ENCODE peak calls at places on chromosomes 16 and 17, in seven cellular contexts. One of them, this sample, is unnamed.

GRCh38 chr16:79337906-79338305 is 262.6 kb downstream of the MAF start:
- DNase-seq in HepG2: no peak
- DNase-seq in H1: no peak
- DNase-seq in HCT116: no peak
- DNase-seq in SK-N-SH: no peak
- DNase-seq in K562: no peak
- DNase-seq in GM12878: no peak
- DNase-seq in this sample: no peak

GRCh38 chr16:30065943-30066881 is 652 bp downstream of the ALDOA start:
- DNase-seq in HCT116: no peak
- DNase-seq in K562: peak
- DNase-seq in SK-N-SH: peak
- DNase-seq in HepG2: no peak
- DNase-seq in GM12878: no peak
- DNase-seq in H1: no peak
- DNase-seq in this sample: no peak

GRCh38 chr16:30090607-30091332 is 954 bp downstream of the TBX6 start:
- DNase-seq in GM12878: no peak
- DNase-seq in HepG2: no peak
- DNase-seq in H1: no peak
- DNase-seq in K562: no peak
- DNase-seq in HCT116: no peak
- DNase-seq in SK-N-SH: no peak
- DNase-seq in this sample: no peak

GRCh38 chr16:58127033-58127556 is 2.1 kb downstream of the CFAP20 start:
- DNase-seq in HCT116: no peak
- DNase-seq in HepG2: peak
- DNase-seq in H1: no peak
- DNase-seq in SK-N-SH: no peak
- DNase-seq in GM12878: no peak
- DNase-seq in K562: no peak
- DNase-seq in this sample: no peak

GRCh38 chr16:12729448-12729847 is 74.2 kb downstream of the CPPED1 start:
- DNase-seq in HepG2: no peak
- DNase-seq in K562: no peak
- DNase-seq in GM12878: no peak
- DNase-seq in SK-N-SH: no peak
- DNase-seq in H1: no peak
- DNase-seq in HCT116: no peak
- DNase-seq in this sample: no peak

GRCh38 chr17:76154935-76155845 is 14.1 kb upstream of the FOXJ1 start:
- DNase-seq in K562: no peak
- DNase-seq in HCT116: no peak
- DNase-seq in SK-N-SH: no peak
- DNase-seq in H1: no peak
- DNase-seq in GM12878: no peak
- DNase-seq in HepG2: no peak
- DNase-seq in this sample: no peak

GRCh38 chr17:81537343-81537855 is 9.2 kb downstream of the FSCN2 start:
- DNase-seq in K562: peak
- DNase-seq in GM12878: no peak
- DNase-seq in SK-N-SH: peak
- DNase-seq in HepG2: no peak
- DNase-seq in HCT116: peak
- DNase-seq in H1: peak
- DNase-seq in this sample: peak

GRCh38 chr17:83173180-83173996 is 94.0 kb downstream of the METRNL start:
- DNase-seq in H1: no peak
- DNase-seq in GM12878: no peak
- DNase-seq in SK-N-SH: no peak
- DNase-seq in HCT116: no peak
- DNase-seq in K562: no peak
- DNase-seq in HepG2: no peak
- DNase-seq in this sample: no peak

GRCh38 chr16:58511933-58512815 is 3.1 kb upstream of the SETD6 start:
- DNase-seq in H1: peak
- DNase-seq in K562: peak
- DNase-seq in HCT116: no peak
- DNase-seq in SK-N-SH: peak
- DNase-seq in HepG2: peak
- DNase-seq in GM12878: no peak
- DNase-seq in this sample: no peak

GRCh38 chr17:77419547-77420475 is 279.0 kb downstream of the SEC14L1 start:
- DNase-seq in H1: peak
- DNase-seq in GM12878: no peak
- DNase-seq in HepG2: peak
- DNase-seq in K562: peak
- DNase-seq in SK-N-SH: peak
- DNase-seq in HCT116: no peak
- DNase-seq in this sample: no peak

GRCh38 chr17:35731239-35731931 is at the start of gene RASL10B:
- DNase-seq in H1: peak
- DNase-seq in K562: peak
- DNase-seq in GM12878: no peak
- DNase-seq in HCT116: no peak
- DNase-seq in HepG2: peak
- DNase-seq in SK-N-SH: peak
- DNase-seq in this sample: peak

GRCh38 chr17:28579526-28579925 is 2.8 kb upstream of the ALDOC start:
- DNase-seq in SK-N-SH: no peak
- DNase-seq in HepG2: no peak
- DNase-seq in K562: no peak
- DNase-seq in HCT116: no peak
- DNase-seq in GM12878: no peak
- DNase-seq in H1: no peak
- DNase-seq in this sample: no peak

GRCh38 chr17:82019905-82020873 is 2.5 kb downstream of the CENPX start:
- DNase-seq in HCT116: peak
- DNase-seq in HepG2: peak
- DNase-seq in H1: peak
- DNase-seq in SK-N-SH: peak
- DNase-seq in K562: peak
- DNase-seq in GM12878: no peak
- DNase-seq in this sample: peak

GRCh38 chr17:73248532-73248931 is 13.1 kb downstream of the CPSF4L start:
- DNase-seq in H1: no peak
- DNase-seq in GM12878: no peak
- DNase-seq in HepG2: no peak
- DNase-seq in HCT116: no peak
- DNase-seq in SK-N-SH: no peak
- DNase-seq in K562: no peak
- DNase-seq in this sample: no peak

GRCh38 chr17:32516450-32516849 is 29.7 kb downstream of the CDK5R1 start:
- DNase-seq in H1: no peak
- DNase-seq in HCT116: no peak
- DNase-seq in SK-N-SH: no peak
- DNase-seq in HepG2: no peak
- DNase-seq in K562: no peak
- DNase-seq in GM12878: no peak
- DNase-seq in this sample: no peak

GRCh38 chr17:51203838-51204237 is 37.6 kb downstream of the NME2 start:
- DNase-seq in H1: no peak
- DNase-seq in GM12878: no peak
- DNase-seq in HepG2: no peak
- DNase-seq in HCT116: no peak
- DNase-seq in SK-N-SH: no peak
- DNase-seq in K562: no peak
- DNase-seq in this sample: no peak

GRCh38 chr17:71855000-71855399 is 265.8 kb upstream of the SOX9 start:
- DNase-seq in GM12878: no peak
- DNase-seq in HCT116: no peak
- DNase-seq in H1: no peak
- DNase-seq in SK-N-SH: peak
- DNase-seq in K562: no peak
- DNase-seq in HepG2: no peak
- DNase-seq in this sample: no peak

GRCh38 chr17:66885417-66885816 is 50.5 kb downstream of the CACNG5 start:
- DNase-seq in H1: no peak
- DNase-seq in SK-N-SH: no peak
- DNase-seq in K562: no peak
- DNase-seq in GM12878: no peak
- DNase-seq in HCT116: no peak
- DNase-seq in HepG2: no peak
- DNase-seq in this sample: no peak

GRCh38 chr17:77890771-77891170 is 67.7 kb upstream of the TNRC6C start:
- DNase-seq in H1: no peak
- DNase-seq in HepG2: no peak
- DNase-seq in SK-N-SH: no peak
- DNase-seq in K562: no peak
- DNase-seq in GM12878: no peak
- DNase-seq in HCT116: no peak
- DNase-seq in this sample: no peak

GRCh38 chr17:21301593-21302550 is 17.4 kb downstream of the MAP2K3 start:
- DNase-seq in SK-N-SH: peak
- DNase-seq in HepG2: no peak
- DNase-seq in K562: no peak
- DNase-seq in HCT116: no peak
- DNase-seq in H1: no peak
- DNase-seq in GM12878: no peak
- DNase-seq in this sample: no peak

GRCh38 chr16:85394511-85395206 is 218.5 kb upstream of the GSE1 start:
- DNase-seq in K562: no peak
- DNase-seq in HepG2: no peak
- DNase-seq in SK-N-SH: no peak
- DNase-seq in HCT116: no peak
- DNase-seq in H1: peak
- DNase-seq in GM12878: no peak
- DNase-seq in this sample: no peak

GRCh38 chr16:87469186-87469585 is 23.6 kb downstream of the ZCCHC14 start:
- DNase-seq in SK-N-SH: peak
- DNase-seq in GM12878: no peak
- DNase-seq in H1: no peak
- DNase-seq in HepG2: no peak
- DNase-seq in HCT116: no peak
- DNase-seq in K562: no peak
- DNase-seq in this sample: no peak

GRCh38 chr16:77206533-77206932 is 7.3 kb downstream of the SYCE1L start:
- DNase-seq in HepG2: no peak
- DNase-seq in SK-N-SH: no peak
- DNase-seq in K562: no peak
- DNase-seq in H1: no peak
- DNase-seq in HCT116: no peak
- DNase-seq in GM12878: no peak
- DNase-seq in this sample: no peak

GRCh38 chr16:88389621-88390160 is 6.9 kb downstream of the ZNF469 start:
- DNase-seq in H1: no peak
- DNase-seq in HepG2: no peak
- DNase-seq in HCT116: no peak
- DNase-seq in K562: no peak
- DNase-seq in GM12878: no peak
- DNase-seq in SK-N-SH: no peak
- DNase-seq in this sample: no peak

GRCh38 chr16:51508813-51509212 is 357.7 kb upstream of the SALL1 start:
- DNase-seq in SK-N-SH: no peak
- DNase-seq in HepG2: no peak
- DNase-seq in HCT116: no peak
- DNase-seq in GM12878: no peak
- DNase-seq in H1: no peak
- DNase-seq in K562: no peak
- DNase-seq in this sample: no peak

GRCh38 chr17:5780476-5780875 is 196.2 kb upstream of the NLRP1 start:
- DNase-seq in K562: peak
- DNase-seq in HepG2: no peak
- DNase-seq in HCT116: peak
- DNase-seq in H1: no peak
- DNase-seq in GM12878: no peak
- DNase-seq in SK-N-SH: no peak
- DNase-seq in this sample: no peak

GRCh38 chr17:38815576-38816193 is 9.4 kb downstream of the CWC25 start:
- DNase-seq in HCT116: no peak
- DNase-seq in H1: no peak
- DNase-seq in HepG2: no peak
- DNase-seq in K562: peak
- DNase-seq in SK-N-SH: no peak
- DNase-seq in GM12878: no peak
- DNase-seq in this sample: no peak

GRCh38 chr16:70725912-70726828 is 40.3 kb upstream of the MTSS2 start:
- DNase-seq in HCT116: no peak
- DNase-seq in HepG2: no peak
- DNase-seq in SK-N-SH: no peak
- DNase-seq in K562: peak
- DNase-seq in GM12878: no peak
- DNase-seq in H1: no peak
- DNase-seq in this sample: no peak

GRCh38 chr16:70579648-70580630 is 56.3 kb downstream of the SF3B3 start:
- DNase-seq in HCT116: no peak
- DNase-seq in GM12878: no peak
- DNase-seq in SK-N-SH: peak
- DNase-seq in HepG2: no peak
- DNase-seq in H1: no peak
- DNase-seq in K562: peak
- DNase-seq in this sample: no peak

GRCh38 chr16:31215287-31216115 is 1.4 kb downstream of the PYDC1 start:
- DNase-seq in HepG2: peak
- DNase-seq in GM12878: no peak
- DNase-seq in HCT116: peak
- DNase-seq in K562: peak
- DNase-seq in H1: peak
- DNase-seq in SK-N-SH: peak
- DNase-seq in this sample: peak

GRCh38 chr16:22359679-22360078 is 14.7 kb downstream of the CDR2 start:
- DNase-seq in H1: no peak
- DNase-seq in K562: no peak
- DNase-seq in HCT116: no peak
- DNase-seq in HepG2: no peak
- DNase-seq in SK-N-SH: no peak
- DNase-seq in GM12878: no peak
- DNase-seq in this sample: no peak
- TF ChIP-seq JUND in H1: no peak
- TF ChIP-seq JUND in K562: no peak
- TF ChIP-seq JUND in HCT116: no peak
- TF ChIP-seq JUND in HepG2: no peak
- TF ChIP-seq JUND in SK-N-SH: no peak
- TF ChIP-seq JUND in GM12878: no peak
- TF ChIP-seq JUND in this sample: no peak

GRCh38 chr16:83653785-83654184 is 154.0 kb upstream of the HSBP1 start:
- DNase-seq in HepG2: no peak
- DNase-seq in K562: no peak
- DNase-seq in GM12878: no peak
- DNase-seq in H1: no peak
- DNase-seq in SK-N-SH: no peak
- DNase-seq in HCT116: no peak
- DNase-seq in this sample: no peak
- TF ChIP-seq JUND in HepG2: no peak
- TF ChIP-seq JUND in K562: no peak
- TF ChIP-seq JUND in GM12878: no peak
- TF ChIP-seq JUND in H1: no peak
- TF ChIP-seq JUND in SK-N-SH: no peak
- TF ChIP-seq JUND in HCT116: no peak
- TF ChIP-seq JUND in this sample: no peak

GRCh38 chr17:43766413-43767052 is 7.9 kb upstream of the SOST start:
- DNase-seq in GM12878: no peak
- DNase-seq in H1: peak
- DNase-seq in SK-N-SH: peak
- DNase-seq in HepG2: peak
- DNase-seq in HCT116: peak
- DNase-seq in K562: peak
- DNase-seq in this sample: no peak
- TF ChIP-seq JUND in GM12878: no peak
- TF ChIP-seq JUND in H1: no peak
- TF ChIP-seq JUND in SK-N-SH: no peak
- TF ChIP-seq JUND in HepG2: no peak
- TF ChIP-seq JUND in HCT116: no peak
- TF ChIP-seq JUND in K562: no peak
- TF ChIP-seq JUND in this sample: no peak

GRCh38 chr17:64190468-64190867 is 60.5 kb upstream of the ERN1 start:
- DNase-seq in K562: no peak
- DNase-seq in HCT116: no peak
- DNase-seq in GM12878: no peak
- DNase-seq in H1: no peak
- DNase-seq in SK-N-SH: peak
- DNase-seq in HepG2: no peak
- DNase-seq in this sample: no peak
- TF ChIP-seq JUND in K562: no peak
- TF ChIP-seq JUND in HCT116: no peak
- TF ChIP-seq JUND in GM12878: no peak
- TF ChIP-seq JUND in H1: no peak
- TF ChIP-seq JUND in SK-N-SH: no peak
- TF ChIP-seq JUND in HepG2: no peak
- TF ChIP-seq JUND in this sample: no peak